ENCODE peak calls at places on chromosomes 4 and X, in seven cellular contexts. E, F, P, Y, K, L and C are unnamed samples.

GRCh38 chrX:154384284-154384892 is 5.3 kb downstream of the EMD start:
- DNase-seq in E (no peak), F (peak; percentile 32), P (no peak), Y (no peak), K (no peak), L (no peak), C (no peak)

GRCh38 chr4:108240356-108240755 is 71.6 kb upstream of the LEF1 start:
- DNase-seq in E (no peak), F (no peak), P (no peak), Y (no peak), K (no peak), L (no peak), C (no peak)

GRCh38 chr4:56326363-56326762 is 60.9 kb downstream of the AASDH start:
- DNase-seq in E (no peak), F (no peak), P (no peak), Y (no peak), K (no peak), L (no peak), C (no peak)

GRCh38 chr4:108449139-108449538 is 171.2 kb upstream of the RPL34 start:
- DNase-seq in E (no peak), F (no peak), P (no peak), Y (no peak), K (no peak), L (peak; percentile 45), C (no peak)

GRCh38 chr4:73609688-73610087 is 10.5 kb downstream of the RASSF6 start:
- DNase-seq in E (no peak), F (no peak), P (no peak), Y (no peak), K (peak; percentile 18), L (no peak), C (peak; percentile 55)

GRCh38 chr4:62344474-62344873 is 1144.3 kb downstream of the ADGRL3 start:
- DNase-seq in E (no peak), F (no peak), P (no peak), Y (no peak), K (no peak), L (no peak), C (no peak)

GRCh38 chr4:177574446-177574845 is 132.2 kb upstream of the AGA start:
- DNase-seq in E (no peak), F (no peak), P (no peak), Y (no peak), K (no peak), L (no peak), C (no peak)

GRCh38 chr4:84916233-84916632 is 50.3 kb downstream of the WDFY3 start:
- DNase-seq in E (no peak), F (no peak), P (no peak), Y (no peak), K (no peak), L (no peak), C (no peak)

GRCh38 chr4:184439856-184440592 is 34.3 kb downstream of the IRF2 start:
- DNase-seq in E (no peak), F (no peak), P (no peak), Y (no peak), K (peak; percentile 61), L (no peak), C (peak; percentile 79)

GRCh38 chrX:11427082-11428033 is 134.1 kb downstream of the AMELX start:
- DNase-seq in E (peak; percentile 68), F (peak; percentile 55), P (peak; percentile 58), Y (peak; percentile 6), K (peak; percentile 40), L (no peak), C (no peak)

GRCh38 chr4:112521123-112522116 is 5.4 kb upstream of the NEUROG2 start:
- DNase-seq in E (peak; percentile 61), F (peak; percentile 90), P (no peak), Y (no peak), K (no peak), L (no peak), C (no peak)

GRCh38 chrX:70479197-70479969 is 34.7 kb downstream of the DLG3 start:
- DNase-seq in E (no peak), F (no peak), P (no peak), Y (no peak), K (peak; percentile 44), L (no peak), C (peak; percentile 29)

GRCh38 chr4:105765690-105766407 is 57.3 kb downstream of the GSTCD start:
- DNase-seq in E (no peak), F (no peak), P (no peak), Y (no peak), K (peak; percentile 44), L (no peak), C (peak; percentile 57)

GRCh38 chr4:52606766-52607165 is 52.3 kb downstream of the USP46 start:
- DNase-seq in E (no peak), F (no peak), P (no peak), Y (no peak), K (no peak), L (no peak), C (no peak)

DNA sequence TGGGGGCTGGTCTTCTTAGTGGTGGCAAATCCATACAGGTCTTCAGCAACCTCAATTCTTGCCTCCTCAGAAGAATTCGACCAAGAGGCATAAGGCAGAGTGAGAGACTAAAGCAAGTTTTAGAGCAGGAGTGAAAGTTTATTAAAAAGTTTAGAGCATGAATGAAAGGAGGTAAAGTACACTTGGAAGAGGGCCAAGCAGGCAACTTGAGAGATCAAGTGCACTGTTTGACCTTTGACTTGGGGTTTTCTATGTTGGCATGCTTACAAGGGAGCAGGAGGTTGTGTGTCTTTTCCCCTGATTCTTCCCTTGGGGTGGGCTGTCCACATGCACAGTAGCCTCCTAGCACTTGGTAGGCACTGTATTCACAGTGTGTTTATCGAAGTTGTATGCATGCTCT is 91.2 kb downstream of the CPE start:
- DNase-seq in E (no peak), F (no peak), P (no peak), Y (no peak), K (no peak), L (no peak), C (no peak)
- H3K9me3 ChIP-seq in E (no peaks in the 10 kb centered on the region), F (peaks cover 30% of the 10 kb centered on the region), P (no peaks in the 10 kb centered on the region), Y (no peaks in the 10 kb centered on the region), K (peaks cover 10% of the 10 kb centered on the region), L (peaks cover 40% of the 10 kb centered on the region), C (peaks cover 5% of the 10 kb centered on the region)

GRCh38 chrX:16643160-16643559 is 6.8 kb upstream of the S100G start:
- DNase-seq in E (no peak), F (no peak), P (no peak), Y (no peak), K (no peak), L (no peak), C (no peak)

GRCh38 chrX:16638533-16638932 is 11.4 kb upstream of the S100G start:
- DNase-seq in E (no peak), F (no peak), P (no peak), Y (no peak), K (no peak), L (no peak), C (no peak)

GRCh38 chrX:16639966-16640365 is 10.0 kb upstream of the S100G start:
- DNase-seq in E (no peak), F (no peak), P (no peak), Y (peak; percentile 15), K (no peak), L (no peak), C (no peak)

GRCh38 chrX:16646366-16647168 is 3.4 kb upstream of the S100G start:
- DNase-seq in E (no peak), F (no peak), P (no peak), Y (no peak), K (peak; percentile 26), L (no peak), C (no peak)

GRCh38 chrX:16640823-16641222 is 9.1 kb upstream of the S100G start:
- DNase-seq in E (no peak), F (no peak), P (no peak), Y (no peak), K (no peak), L (no peak), C (no peak)
- H3K27me3 ChIP-seq in E (no peaks in the 10 kb centered on the region), F (no peaks in the 10 kb centered on the region), P (no peaks in the 10 kb centered on the region), Y (no peaks in the 10 kb centered on the region), K (no peaks in the 10 kb centered on the region), L (no peaks in the 10 kb centered on the region), C (no peaks in the 10 kb centered on the region)

GRCh38 chr4:26113339-26113940 is 199.4 kb downstream of the SMIM20 start:
- DNase-seq in E (no peak), F (no peak), P (no peak), Y (no peak), K (no peak), L (no peak), C (no peak)

GRCh38 chr4:26110493-26110892 is 196.5 kb downstream of the SMIM20 start:
- DNase-seq in E (no peak), F (no peak), P (no peak), Y (no peak), K (no peak), L (no peak), C (no peak)

GRCh38 chr4:26120098-26120795 is 200.6 kb upstream of the RBPJ start:
- DNase-seq in E (no peak), F (no peak), P (no peak), Y (no peak), K (no peak), L (no peak), C (no peak)

GRCh38 chr4:26116057-26116456 is 202.0 kb downstream of the SMIM20 start:
- DNase-seq in E (no peak), F (no peak), P (no peak), Y (peak; percentile 3), K (peak; percentile 12), L (no peak), C (no peak)
- H3K9me3 ChIP-seq in E (no peaks in the 10 kb centered on the region), F (no peaks in the 10 kb centered on the region), P (peaks cover 12% of the 10 kb centered on the region), Y (no peaks in the 10 kb centered on the region), K (no peaks in the 10 kb centered on the region), L (no peaks in the 10 kb centered on the region), C (peaks cover 27% of the 10 kb centered on the region)

DNA sequence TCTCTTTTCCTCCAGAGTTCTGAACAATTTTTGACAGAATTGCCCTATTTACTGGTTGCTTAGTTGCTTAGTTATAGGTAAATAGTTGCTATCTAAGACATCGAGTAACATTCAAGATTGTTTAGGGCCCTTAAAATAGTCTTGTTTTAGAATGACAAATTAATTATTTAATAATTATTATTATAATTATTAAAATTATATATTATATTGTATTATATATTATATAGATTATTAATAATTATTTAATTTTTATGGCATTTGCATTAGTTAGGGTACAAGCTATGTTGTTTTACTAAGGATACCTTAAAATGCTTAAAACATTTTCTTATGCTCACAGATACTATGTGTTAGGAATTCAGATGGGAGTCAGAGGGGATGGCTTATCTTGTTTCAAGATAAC is 59.2 kb downstream of the NPY1R start:
- DNase-seq in E (no peak), F (no peak), P (no peak), Y (no peak), K (no peak), L (no peak), C (no peak)
- H3K27me3 ChIP-seq in E (no peaks in the 10 kb centered on the region), F (no peaks in the 10 kb centered on the region), P (peaks cover 2% of the 10 kb centered on the region), Y (no peaks in the 10 kb centered on the region), K (no peaks in the 10 kb centered on the region), L (no peaks in the 10 kb centered on the region), C (no peaks in the 10 kb centered on the region)

GRCh38 chr4:76144546-76144945 is 3.7 kb downstream of the NUP54 start:
- DNase-seq in E (no peak), F (no peak), P (no peak), Y (no peak), K (no peak), L (no peak), C (no peak)
- H3K9me3 ChIP-seq in E (no peaks in the 10 kb centered on the region), F (no peaks in the 10 kb centered on the region), P (no peaks in the 10 kb centered on the region), Y (no peaks in the 10 kb centered on the region), K (no peaks in the 10 kb centered on the region), L (no peaks in the 10 kb centered on the region), C (no peaks in the 10 kb centered on the region)

DNA sequence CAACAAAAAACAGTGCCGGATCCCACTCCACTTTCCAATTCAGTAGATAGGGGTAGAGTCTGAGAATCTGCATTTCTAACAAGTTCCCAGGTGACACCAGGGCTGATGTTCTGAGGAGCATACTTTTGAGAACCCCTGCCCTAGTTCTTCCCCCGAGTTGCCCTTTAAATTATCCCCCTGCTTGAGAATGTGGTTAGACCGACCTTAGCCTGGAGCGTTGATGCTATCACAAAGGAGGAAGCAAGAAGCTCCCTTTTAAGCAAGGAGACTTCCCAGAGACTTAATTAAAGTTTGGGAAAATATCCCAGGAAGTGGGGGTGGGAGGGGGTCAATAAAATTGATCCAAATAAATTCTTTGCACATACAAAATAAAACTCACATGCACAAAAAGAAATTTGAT is 485.9 kb downstream of the SMARCA1 start:
- DNase-seq in E (no peak), F (no peak), P (no peak), Y (no peak), K (no peak), L (no peak), C (no peak)
- H3K27me3 ChIP-seq in E (no peaks in the 10 kb centered on the region), F (no peaks in the 10 kb centered on the region), P (no peaks in the 10 kb centered on the region), Y (no peaks in the 10 kb centered on the region), K (no peaks in the 10 kb centered on the region), L (no peaks in the 10 kb centered on the region), C (no peaks in the 10 kb centered on the region)